ENCODE peak calls at places on chromosomes 11 and 22, in six cellular contexts. D is psoas muscle; A is stimulated activated CD4-positive, alpha-beta T cell treated with anti-CD3 and anti-CD28 coated beads, Interleukin-1b, Interleukin-23, amount 100 ng/mL, for 4 hours; R is naive thymus-derived CD8-positive, alpha-beta T cell; V is activated CD8-positive, alpha-beta memory T cell treated with anti-CD3 and anti-CD28 coated beads for 1 hour; M is NB4. K is an unnamed sample.

GRCh38 chr11:126139541-126140091 is 71.8 kb downstream of the RPUSD4 start:
- DNase-seq in R (no peak), M (no peak), D (no peak), A (no peak), V (no peak), K (no peak)

GRCh38 chr11:133693110-133693509 is 152.2 kb downstream of the SPATA19 start:
- DNase-seq in R (no peak), D (no peak), A (no peak), V (no peak), M (no peak), K (no peak)

GRCh38 chr11:3074912-3075589 is 17.8 kb upstream of the CARS1 start:
- DNase-seq in R (no peak), V (no peak), M (no peak), D (no peak), A (no peak), K (no peak)

GRCh38 chr22:24706732-24707476 is 67.6 kb downstream of the PIWIL3 start:
- DNase-seq in M (no peak), A (peak), R (no peak), V (no peak), D (no peak), K (no peak)

GRCh38 chr11:85896871-85897270 is 41.7 kb downstream of the CCDC83 start:
- DNase-seq in D (no peak), V (no peak), A (no peak), M (no peak), R (no peak), K (no peak)

GRCh38 chr11:76574879-76575278 is 95.7 kb downstream of the LRRC32 start:
- DNase-seq in D (no peak), A (no peak), V (no peak), R (no peak), M (no peak), K (no peak)

GRCh38 chr11:2399488-2400068 is 972 bp upstream of the TSSC4 start:
- DNase-seq in M (no peak), R (no peak), A (no peak), V (no peak), D (no peak), K (no peak)

GRCh38 chr11:15826826-15827225 is 529.5 kb downstream of the SOX6 start:
- DNase-seq in R (no peak), V (no peak), D (peak), A (no peak), M (peak), K (no peak)

GRCh38 chr11:105148241-105148640 is 8.7 kb upstream of the CARD18 start:
- DNase-seq in R (no peak), A (no peak), V (no peak), M (no peak), D (no peak), K (no peak)

GRCh38 chr11:113960702-113961330 is 14.1 kb upstream of the HTR3A start:
- DNase-seq in R (no peak), M (peak), A (no peak), D (no peak), V (no peak), K (no peak)

GRCh38 chr22:39773976-39774539 is 119.5 kb downstream of the ENTHD1 start:
- DNase-seq in D (no peak), R (no peak), M (no peak), A (peak), V (no peak), K (no peak)

GRCh38 chr22:46934746-46935491 is 172.5 kb downstream of the TBC1D22A start:
- DNase-seq in R (no peak), M (peak), A (no peak), V (no peak), D (no peak), K (no peak)

GRCh38 chr11:72613977-72614376 is 60.2 kb downstream of the PDE2A start:
- DNase-seq in R (no peak), V (no peak), M (peak), A (no peak), D (peak), K (no peak)

GRCh38 chr11:126917531-126918204 is 82.9 kb downstream of the KIRREL3 start:
- DNase-seq in A (no peak), D (no peak), V (no peak), M (no peak), R (no peak), K (no peak)

GRCh38 chr11:94740975-94741707 is 27.0 kb upstream of the AMOTL1 start:
- DNase-seq in V (no peak), A (no peak), D (peak), M (peak), R (no peak), K (no peak)

GRCh38 chr11:19447150-19447566 is 206.4 kb upstream of the E2F8 start:
- DNase-seq in A (no peak), R (no peak), M (no peak), D (no peak), V (no peak), K (no peak)

GRCh38 chr11:24965780-24966179 is 468.9 kb downstream of the LUZP2 start:
- DNase-seq in R (no peak), V (no peak), D (no peak), M (no peak), A (no peak), K (no peak)

GRCh38 chr11:104164028-104164520 is at the start of gene PDGFD:
- DNase-seq in V (no peak), A (no peak), D (peak), M (peak), R (no peak), K (no peak)

GRCh38 chr11:117829369-117829725 is 4.8 kb upstream of the FXYD2 start:
- DNase-seq in V (no peak), M (no peak), D (no peak), R (no peak), A (no peak), K (no peak)

GRCh38 chr11:121661796-121662508 is 209.2 kb upstream of the SORL1-AS1 start:
- DNase-seq in V (no peak), D (no peak), A (no peak), R (no peak), M (no peak), K (no peak)

GRCh38 chr11:32809313-32809712 is 14.9 kb upstream of the CCDC73 start:
- DNase-seq in R (peak), A (peak), M (peak), D (no peak), V (no peak), K (peak)

GRCh38 chr22:25120761-25121212 is 78.9 kb upstream of the CRYBB3 start:
- DNase-seq in R (no peak), M (no peak), A (no peak), V (no peak), D (no peak), K (no peak)

GRCh38 chr22:42608481-42609361 is 6.0 kb downstream of the POLDIP3 start:
- DNase-seq in R (no peak), D (no peak), A (no peak), V (no peak), M (no peak), K (no peak)

GRCh38 chr22:19358703-19359553 is 67.4 kb upstream of the CLTCL1 start:
- DNase-seq in A (no peak), V (no peak), D (no peak), M (no peak), R (no peak), K (no peak)

GRCh38 chr11:12182650-12183511 is 72.5 kb downstream of the MICAL2 start:
- DNase-seq in M (peak), D (peak), R (no peak), V (no peak), A (no peak), K (peak)

GRCh38 chr22:50414476-50415248 is 60.2 kb downstream of the SBF1 start:
- DNase-seq in D (no peak), V (no peak), M (no peak), A (no peak), R (no peak), K (no peak)

GRCh38 chr22:32714458-32715250 is 86.9 kb upstream of the TIMP3 start:
- DNase-seq in M (no peak), V (no peak), R (no peak), D (no peak), A (no peak), K (no peak)

GRCh38 chr11:102204174-102204573 is 93.9 kb downstream of the YAP1 start:
- DNase-seq in V (no peak), D (no peak), M (no peak), A (no peak), R (no peak), K (no peak)

GRCh38 chr11:112784323-112785073 is 176.7 kb upstream of the NCAM1 start:
- DNase-seq in M (no peak), D (peak), A (no peak), V (no peak), R (no peak), K (no peak)

GRCh38 chr11:7545611-7546010 is 31.8 kb downstream of the PPFIBP2 start:
- DNase-seq in V (no peak), M (no peak), R (no peak), D (no peak), A (no peak), K (no peak)

GRCh38 chr11:126197277-126197939 is 14.0 kb downstream of the RPUSD4 start:
- DNase-seq in V (no peak), R (no peak), M (no peak), A (no peak), D (peak), K (no peak)

GRCh38 chr22:26722159-26722558 is 64.8 kb downstream of the MIAT start:
- DNase-seq in V (no peak), M (no peak), R (no peak), D (no peak), A (no peak), K (no peak)

GRCh38 chr22:44925465-44926123 is 84.2 kb downstream of the PHF21B start:
- DNase-seq in R (no peak), D (no peak), M (no peak), V (no peak), A (no peak), K (no peak)

GRCh38 chr11:69368119-69368880 is 74.3 kb downstream of the MYEOV start:
- DNase-seq in V (no peak), D (peak), A (no peak), M (no peak), R (no peak), K (no peak)

GRCh38 chr11:21811572-21811971 is 381.3 kb upstream of the ANO5 start:
- DNase-seq in V (no peak), M (no peak), D (no peak), R (no peak), A (no peak), K (no peak)

GRCh38 chr22:33539902-33540751 is 380.1 kb downstream of the LARGE1 start:
- DNase-seq in R (no peak), D (peak), M (no peak), V (no peak), A (no peak), K (no peak)

GRCh38 chr11:17102447-17102846 is 25.0 kb upstream of the RPS13 start:
- DNase-seq in R (no peak), D (no peak), M (no peak), V (no peak), A (no peak), K (no peak)

GRCh38 chr11:112050721-112051120 is 23.1 kb downstream of the PIH1D2 start:
- DNase-seq in M (no peak), D (no peak), A (no peak), R (no peak), V (no peak), K (no peak)

GRCh38 chr22:20654343-20655208 is 119.3 kb upstream of the SERPIND1 start:
- DNase-seq in V (no peak), R (no peak), M (no peak), D (no peak), A (no peak), K (no peak)

K was measured in omental fat pad.